ENCODE peak calls at places on chromosomes 16 and 17, in eight cellular contexts. W is body of pancreas; Y is AML-193; X is ELF-1; V is activated CD4-positive, alpha-beta T cell treated with anti-CD3 and anti-CD28 coated beads, Interleukin-2, amount 50 U/mL, for 4 hours; T is GM12878; P is uterus; N is LNCaP clone FGC. E is an unnamed sample.

GRCh38 chr16:27226476-27226875 is 23.1 kb downstream of the KDM8 start:
- DNase-seq in N (no peak), X (no peak), V (no peak), W (peak; percentile 30), T (no peak), Y (no peak), P (no peak), E (no peak)

GRCh38 chr17:1939979-1940809 is 84.9 kb downstream of the RTN4RL1 start:
- DNase-seq in P (no peak), T (no peak), V (no peak), W (no peak), N (no peak), X (no peak), Y (no peak), E (no peak)

GRCh38 chr17:17570798-17571716 is 20.5 kb downstream of the PEMT start:
- DNase-seq in N (no peak), P (no peak), V (no peak), Y (no peak), X (no peak), T (no peak), W (no peak), E (no peak)

GRCh38 chr16:28181557-28181914 is 30.2 kb downstream of the XPO6 start:
- DNase-seq in W (peak; percentile 67), N (peak; percentile 62), T (no peak), V (no peak), Y (no peak), X (peak; percentile 64), P (peak; percentile 32), E (no peak)

GRCh38 chr17:8031950-8032349 is 6.9 kb upstream of the ALOX15B start:
- DNase-seq in P (no peak), V (no peak), Y (no peak), W (no peak), T (no peak), X (no peak), N (peak; percentile 38), E (no peak)

GRCh38 chr16:83994087-83994486 is 26.0 kb downstream of the NECAB2 start:
- DNase-seq in P (no peak), W (peak; percentile 48), N (no peak), Y (peak; percentile 83), X (no peak), V (no peak), T (no peak), E (peak; percentile 44)

GRCh38 chr16:13307255-13307654 is 405.9 kb downstream of the SHISA9 start:
- DNase-seq in W (peak; percentile 16), P (no peak), N (no peak), Y (no peak), V (no peak), X (no peak), T (no peak), E (no peak)

GRCh38 chr17:29257756-29258155 is 11.1 kb downstream of the CRYBA1 start:
- DNase-seq in W (no peak), T (no peak), X (no peak), Y (peak; percentile 42), N (no peak), P (no peak), V (no peak), E (no peak)

GRCh38 chr17:20992416-20992815 is 50.4 kb downstream of the USP22 start:
- DNase-seq in P (no peak), Y (no peak), X (no peak), T (no peak), V (no peak), N (no peak), W (no peak), E (no peak)

GRCh38 chr16:31072540-31073072 is 1.4 kb downstream of the ZNF668 start:
- DNase-seq in V (no peak), X (peak; percentile 59), Y (no peak), P (no peak), T (no peak), N (peak; percentile 33), W (no peak), E (no peak)

GRCh38 chr17:72863511-72864175 is 228.8 kb downstream of the SLC39A11 start:
- DNase-seq in W (no peak), X (no peak), P (no peak), Y (no peak), T (peak; percentile 12), N (no peak), V (no peak), E (no peak)

GRCh38 chr17:50922739-50923405 is 56.7 kb upstream of the TOB1 start:
- DNase-seq in P (no peak), T (no peak), N (no peak), Y (no peak), X (no peak), V (no peak), W (no peak), E (no peak)

GRCh38 chr16:10317425-10318001 is 68.3 kb upstream of the ATF7IP2 start:
- DNase-seq in V (no peak), P (no peak), X (no peak), W (no peak), Y (no peak), T (no peak), N (no peak), E (no peak)

E was measured in GF-D8.